ENCODE peak calls at places on chromosomes 6 and 20, in eight cellular contexts. One of them, this sample, is unnamed.

GRCh38 chr6:161066511-161066910 is 74.9 kb downstream of the MAP3K4 start:
- DNase-seq in mesenchymal stem cell: no peak
- DNase-seq in stimulated activated CD8-positive, alpha-beta memory T cell treated with anti-CD3 and anti-CD28 coated beads, Interleukin-15, amount 100 ng/mL, for 1 hour: no peak
- DNase-seq in skeletal muscle cell: no peak
- DNase-seq in activated T-helper 2 cell treated with anti-CD3 and anti-CD28 coated beads, Interferon-gamma antibody, Interleukin-2, Interleukin-4, amounts not matched to agents 10 μg/mL and 5 μg/mL and 100 μg/mL, durations not matched to agents 14 hours and 24 hours and 36 hours: no peak
- DNase-seq in fibroblast of lung: peak
- DNase-seq in DMS 273 treated with DMSO at 0.1 percent for 48 hours: peak
- DNase-seq in left cardiac atrium: no peak
- DNase-seq in this sample: no peak

GRCh38 chr6:1856381-1856780 is 246.7 kb downstream of the FOXC1 start:
- DNase-seq in activated T-helper 2 cell treated with anti-CD3 and anti-CD28 coated beads, Interferon-gamma antibody, Interleukin-2, Interleukin-4, amounts not matched to agents 10 μg/mL and 5 μg/mL and 100 μg/mL, durations not matched to agents 14 hours and 24 hours and 36 hours: no peak
- DNase-seq in stimulated activated CD8-positive, alpha-beta memory T cell treated with anti-CD3 and anti-CD28 coated beads, Interleukin-15, amount 100 ng/mL, for 1 hour: no peak
- DNase-seq in fibroblast of lung: peak
- DNase-seq in DMS 273 treated with DMSO at 0.1 percent for 48 hours: peak
- DNase-seq in skeletal muscle cell: peak
- DNase-seq in left cardiac atrium: peak
- DNase-seq in mesenchymal stem cell: peak
- DNase-seq in this sample: no peak

GRCh38 chr6:816510-817084 is 123.7 kb upstream of the EXOC2 start:
- DNase-seq in skeletal muscle cell: no peak
- DNase-seq in fibroblast of lung: no peak
- DNase-seq in DMS 273 treated with DMSO at 0.1 percent for 48 hours: no peak
- DNase-seq in activated T-helper 2 cell treated with anti-CD3 and anti-CD28 coated beads, Interferon-gamma antibody, Interleukin-2, Interleukin-4, amounts not matched to agents 10 μg/mL and 5 μg/mL and 100 μg/mL, durations not matched to agents 14 hours and 24 hours and 36 hours: no peak
- DNase-seq in stimulated activated CD8-positive, alpha-beta memory T cell treated with anti-CD3 and anti-CD28 coated beads, Interleukin-15, amount 100 ng/mL, for 1 hour: no peak
- DNase-seq in mesenchymal stem cell: no peak
- DNase-seq in left cardiac atrium: no peak
- DNase-seq in this sample: peak

GRCh38 chr6:144797881-144798589 is 512.9 kb downstream of the UTRN start:
- DNase-seq in stimulated activated CD8-positive, alpha-beta memory T cell treated with anti-CD3 and anti-CD28 coated beads, Interleukin-15, amount 100 ng/mL, for 1 hour: no peak
- DNase-seq in activated T-helper 2 cell treated with anti-CD3 and anti-CD28 coated beads, Interferon-gamma antibody, Interleukin-2, Interleukin-4, amounts not matched to agents 10 μg/mL and 5 μg/mL and 100 μg/mL, durations not matched to agents 14 hours and 24 hours and 36 hours: no peak
- DNase-seq in left cardiac atrium: no peak
- DNase-seq in fibroblast of lung: peak
- DNase-seq in DMS 273 treated with DMSO at 0.1 percent for 48 hours: no peak
- DNase-seq in mesenchymal stem cell: peak
- DNase-seq in skeletal muscle cell: no peak
- DNase-seq in this sample: no peak

GRCh38 chr20:50306478-50307423 is 116.1 kb downstream of the CEBPB start:
- DNase-seq in DMS 273 treated with DMSO at 0.1 percent for 48 hours: no peak
- DNase-seq in fibroblast of lung: no peak
- DNase-seq in mesenchymal stem cell: no peak
- DNase-seq in left cardiac atrium: no peak
- DNase-seq in skeletal muscle cell: no peak
- DNase-seq in activated T-helper 2 cell treated with anti-CD3 and anti-CD28 coated beads, Interferon-gamma antibody, Interleukin-2, Interleukin-4, amounts not matched to agents 10 μg/mL and 5 μg/mL and 100 μg/mL, durations not matched to agents 14 hours and 24 hours and 36 hours: no peak
- DNase-seq in stimulated activated CD8-positive, alpha-beta memory T cell treated with anti-CD3 and anti-CD28 coated beads, Interleukin-15, amount 100 ng/mL, for 1 hour: no peak
- DNase-seq in this sample: no peak

GRCh38 chr6:25630508-25631229 is 21.3 kb upstream of the SCGN start:
- DNase-seq in mesenchymal stem cell: no peak
- DNase-seq in DMS 273 treated with DMSO at 0.1 percent for 48 hours: no peak
- DNase-seq in stimulated activated CD8-positive, alpha-beta memory T cell treated with anti-CD3 and anti-CD28 coated beads, Interleukin-15, amount 100 ng/mL, for 1 hour: no peak
- DNase-seq in activated T-helper 2 cell treated with anti-CD3 and anti-CD28 coated beads, Interferon-gamma antibody, Interleukin-2, Interleukin-4, amounts not matched to agents 10 μg/mL and 5 μg/mL and 100 μg/mL, durations not matched to agents 14 hours and 24 hours and 36 hours: no peak
- DNase-seq in skeletal muscle cell: no peak
- DNase-seq in fibroblast of lung: no peak
- DNase-seq in left cardiac atrium: no peak
- DNase-seq in this sample: no peak

GRCh38 chr6:26257272-26257671 is 107.7 kb upstream of the BTN3A2 start:
- DNase-seq in DMS 273 treated with DMSO at 0.1 percent for 48 hours: no peak
- DNase-seq in stimulated activated CD8-positive, alpha-beta memory T cell treated with anti-CD3 and anti-CD28 coated beads, Interleukin-15, amount 100 ng/mL, for 1 hour: no peak
- DNase-seq in fibroblast of lung: no peak
- DNase-seq in left cardiac atrium: no peak
- DNase-seq in mesenchymal stem cell: no peak
- DNase-seq in activated T-helper 2 cell treated with anti-CD3 and anti-CD28 coated beads, Interferon-gamma antibody, Interleukin-2, Interleukin-4, amounts not matched to agents 10 μg/mL and 5 μg/mL and 100 μg/mL, durations not matched to agents 14 hours and 24 hours and 36 hours: no peak
- DNase-seq in skeletal muscle cell: no peak
- DNase-seq in this sample: no peak

GRCh38 chr20:63978319-63979220 is 872 bp downstream of the SAMD10 start:
- DNase-seq in skeletal muscle cell: no peak
- DNase-seq in mesenchymal stem cell: peak
- DNase-seq in left cardiac atrium: peak
- DNase-seq in activated T-helper 2 cell treated with anti-CD3 and anti-CD28 coated beads, Interferon-gamma antibody, Interleukin-2, Interleukin-4, amounts not matched to agents 10 μg/mL and 5 μg/mL and 100 μg/mL, durations not matched to agents 14 hours and 24 hours and 36 hours: peak
- DNase-seq in stimulated activated CD8-positive, alpha-beta memory T cell treated with anti-CD3 and anti-CD28 coated beads, Interleukin-15, amount 100 ng/mL, for 1 hour: no peak
- DNase-seq in DMS 273 treated with DMSO at 0.1 percent for 48 hours: no peak
- DNase-seq in fibroblast of lung: peak
- DNase-seq in this sample: peak